ENCODE peak calls at places on chromosomes 3 and 15, in seven cellular contexts. One of them, this sample, is unnamed.

GRCh38 chr15:41698779-41699178 is 38.6 kb downstream of the MGA start:
- DNase-seq in AG04450: peak
- DNase-seq in esophagus muscularis mucosa: no peak
- DNase-seq in upper lobe of right lung: no peak
- DNase-seq in GM12865: no peak
- DNase-seq in endodermal cell: no peak
- DNase-seq in astrocyte of the cerebellum: peak
- DNase-seq in this sample: peak

GRCh38 chr15:79640206-79640605 is 208.1 kb downstream of the MINAR1 start:
- DNase-seq in AG04450: peak
- DNase-seq in astrocyte of the cerebellum: peak
- DNase-seq in esophagus muscularis mucosa: no peak
- DNase-seq in GM12865: no peak
- DNase-seq in endodermal cell: no peak
- DNase-seq in upper lobe of right lung: no peak
- DNase-seq in this sample: peak

GRCh38 chr15:45314960-45315359 is 62.9 kb downstream of the SLC28A2 start:
- DNase-seq in endodermal cell: peak
- DNase-seq in upper lobe of right lung: no peak
- DNase-seq in astrocyte of the cerebellum: no peak
- DNase-seq in AG04450: no peak
- DNase-seq in GM12865: peak
- DNase-seq in esophagus muscularis mucosa: no peak
- DNase-seq in this sample: no peak

GRCh38 chr3:187955076-187955952 is 198.6 kb upstream of the LPP start:
- DNase-seq in GM12865: no peak
- DNase-seq in astrocyte of the cerebellum: peak
- DNase-seq in upper lobe of right lung: no peak
- DNase-seq in endodermal cell: no peak
- DNase-seq in AG04450: peak
- DNase-seq in esophagus muscularis mucosa: no peak
- DNase-seq in this sample: peak

GRCh38 chr3:60240558-60240957 is 1010.7 kb downstream of the FHIT start:
- DNase-seq in astrocyte of the cerebellum: no peak
- DNase-seq in esophagus muscularis mucosa: no peak
- DNase-seq in AG04450: no peak
- DNase-seq in upper lobe of right lung: no peak
- DNase-seq in endodermal cell: peak
- DNase-seq in GM12865: no peak
- DNase-seq in this sample: no peak

GRCh38 chr3:71226565-71227281 is 356.8 kb downstream of the FOXP1 start:
- DNase-seq in endodermal cell: no peak
- DNase-seq in esophagus muscularis mucosa: no peak
- DNase-seq in astrocyte of the cerebellum: no peak
- DNase-seq in upper lobe of right lung: no peak
- DNase-seq in AG04450: no peak
- DNase-seq in GM12865: peak
- DNase-seq in this sample: no peak

GRCh38 chr3:58994746-58995330 is 55.0 kb downstream of the CFAP20DC start:
- DNase-seq in endodermal cell: peak
- DNase-seq in upper lobe of right lung: no peak
- DNase-seq in astrocyte of the cerebellum: peak
- DNase-seq in esophagus muscularis mucosa: no peak
- DNase-seq in GM12865: peak
- DNase-seq in AG04450: peak
- DNase-seq in this sample: no peak

GRCh38 chr15:98914626-98915025 is 93.0 kb downstream of the PGPEP1L start:
- DNase-seq in astrocyte of the cerebellum: peak
- DNase-seq in upper lobe of right lung: no peak
- DNase-seq in endodermal cell: no peak
- DNase-seq in GM12865: no peak
- DNase-seq in esophagus muscularis mucosa: no peak
- DNase-seq in AG04450: peak
- DNase-seq in this sample: peak

GRCh38 chr3:14900881-14901873 is 46.2 kb upstream of the NR2C2 start:
- DNase-seq in AG04450: no peak
- DNase-seq in GM12865: no peak
- DNase-seq in endodermal cell: no peak
- DNase-seq in esophagus muscularis mucosa: no peak
- DNase-seq in upper lobe of right lung: no peak
- DNase-seq in astrocyte of the cerebellum: no peak
- DNase-seq in this sample: no peak

GRCh38 chr3:64031540-64032533 is 8.5 kb upstream of the PSMD6 start:
- DNase-seq in upper lobe of right lung: no peak
- DNase-seq in esophagus muscularis mucosa: no peak
- DNase-seq in GM12865: no peak
- DNase-seq in astrocyte of the cerebellum: no peak
- DNase-seq in endodermal cell: no peak
- DNase-seq in AG04450: no peak
- DNase-seq in this sample: no peak

GRCh38 chr3:64029287-64029686 is 6.0 kb upstream of the PSMD6 start:
- DNase-seq in endodermal cell: no peak
- DNase-seq in astrocyte of the cerebellum: no peak
- DNase-seq in upper lobe of right lung: no peak
- DNase-seq in GM12865: no peak
- DNase-seq in AG04450: no peak
- DNase-seq in esophagus muscularis mucosa: no peak
- DNase-seq in this sample: no peak

GRCh38 chr3:64033033-64033432 is 9.7 kb upstream of the PSMD6 start:
- DNase-seq in esophagus muscularis mucosa: no peak
- DNase-seq in endodermal cell: no peak
- DNase-seq in upper lobe of right lung: no peak
- DNase-seq in GM12865: no peak
- DNase-seq in astrocyte of the cerebellum: no peak
- DNase-seq in AG04450: no peak
- DNase-seq in this sample: no peak

GRCh38 chr3:64028754-64029153 is 5.5 kb upstream of the PSMD6 start:
- DNase-seq in AG04450: no peak
- DNase-seq in astrocyte of the cerebellum: no peak
- DNase-seq in esophagus muscularis mucosa: no peak
- DNase-seq in GM12865: no peak
- DNase-seq in endodermal cell: no peak
- DNase-seq in upper lobe of right lung: no peak
- DNase-seq in this sample: no peak

DNA sequence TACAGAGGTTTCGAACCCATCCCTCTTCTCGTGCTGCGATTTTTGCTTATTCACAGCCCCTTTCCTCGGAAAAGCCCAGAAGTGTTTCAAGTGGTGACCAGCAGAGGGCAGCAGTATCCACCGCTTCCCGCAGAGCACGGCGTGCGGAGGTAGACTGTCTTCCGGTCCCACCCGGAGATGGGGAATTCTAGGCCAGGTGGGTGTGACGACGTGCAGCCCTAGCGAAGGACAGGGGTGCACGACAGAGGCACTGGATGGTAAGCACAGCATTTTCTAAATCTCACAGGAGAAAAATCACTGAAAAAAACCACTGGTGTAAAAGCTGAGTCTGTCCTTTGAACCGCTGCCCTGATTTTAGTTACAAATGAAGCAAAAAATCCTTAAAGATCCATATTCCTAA is 7.4 kb upstream of the PSMD6 start:
- DNase-seq in AG04450: no peak
- DNase-seq in endodermal cell: peak
- DNase-seq in esophagus muscularis mucosa: no peak
- DNase-seq in upper lobe of right lung: peak
- DNase-seq in GM12865: peak
- DNase-seq in astrocyte of the cerebellum: no peak
- DNase-seq in this sample: no peak
- H3K4me3 ChIP-seq in AG04450: peak
- H3K4me3 ChIP-seq in endodermal cell: no peak
- H3K4me3 ChIP-seq in esophagus muscularis mucosa: peak
- H3K4me3 ChIP-seq in upper lobe of right lung: peak
- H3K4me3 ChIP-seq in GM12865: peak
- H3K4me3 ChIP-seq in astrocyte of the cerebellum: no peak
- H3K4me3 ChIP-seq in this sample: no peak

DNA sequence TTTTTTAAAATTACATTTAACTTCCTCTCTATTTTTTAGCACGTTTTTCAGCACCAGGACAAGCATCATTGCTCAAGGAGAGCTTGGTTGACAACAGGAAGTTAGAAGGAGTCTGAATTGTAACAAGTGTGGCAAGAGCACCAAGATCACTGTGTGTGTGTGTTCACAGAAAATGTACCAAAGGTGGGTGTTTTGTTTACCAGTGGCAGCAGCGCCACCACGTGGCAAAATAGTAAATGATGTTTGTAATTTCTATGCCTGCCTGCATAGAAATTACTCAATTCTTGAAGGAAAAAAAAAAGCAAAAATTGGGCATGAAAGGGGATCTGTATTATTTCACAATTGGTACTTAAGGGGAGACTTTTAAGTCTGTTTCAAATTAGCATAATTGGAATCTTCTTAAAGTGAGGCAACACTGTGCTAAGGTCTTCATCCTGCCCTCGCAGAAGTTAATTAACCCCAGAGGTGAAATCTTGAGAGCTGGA is 7.4 kb upstream of the U2SURP start:
- DNase-seq in astrocyte of the cerebellum: peak
- DNase-seq in GM12865: peak
- DNase-seq in AG04450: peak
- DNase-seq in endodermal cell: peak
- DNase-seq in upper lobe of right lung: no peak
- DNase-seq in esophagus muscularis mucosa: no peak
- DNase-seq in this sample: no peak
- TF ChIP-seq CTCF in astrocyte of the cerebellum: peak
- TF ChIP-seq CTCF in GM12865: peak
- TF ChIP-seq CTCF in AG04450: peak
- TF ChIP-seq CTCF in endodermal cell: peak
- TF ChIP-seq CTCF in upper lobe of right lung: peak
- TF ChIP-seq CTCF in esophagus muscularis mucosa: peak
- TF ChIP-seq CTCF in this sample: peak

DNA sequence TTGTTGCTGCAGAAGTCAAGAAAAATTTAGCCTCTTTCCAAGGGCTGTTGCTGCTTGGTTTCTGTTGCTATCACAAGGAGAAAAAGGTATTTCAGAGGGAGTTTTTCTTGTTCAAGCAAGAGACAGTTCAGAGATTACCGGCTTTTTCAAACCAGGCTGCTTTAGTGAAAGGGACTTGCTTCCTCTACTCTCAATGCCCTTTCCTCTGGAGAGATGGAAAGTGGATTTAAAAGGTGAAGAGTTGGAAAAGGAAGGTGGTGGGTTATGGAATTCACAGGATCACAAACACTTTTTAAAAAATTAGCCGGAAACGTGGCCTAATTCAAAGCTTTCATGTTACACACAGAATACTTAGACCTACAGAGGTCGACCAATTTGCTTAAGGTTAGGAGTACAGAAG is 1.1 kb downstream of the PARP6 start:
- DNase-seq in astrocyte of the cerebellum: no peak
- DNase-seq in AG04450: no peak
- DNase-seq in endodermal cell: no peak
- DNase-seq in upper lobe of right lung: no peak
- DNase-seq in esophagus muscularis mucosa: no peak
- DNase-seq in GM12865: no peak
- DNase-seq in this sample: no peak
- H3K4me3 ChIP-seq in astrocyte of the cerebellum: peak
- H3K4me3 ChIP-seq in AG04450: peak
- H3K4me3 ChIP-seq in endodermal cell: peak
- H3K4me3 ChIP-seq in upper lobe of right lung: peak
- H3K4me3 ChIP-seq in esophagus muscularis mucosa: peak
- H3K4me3 ChIP-seq in GM12865: peak
- H3K4me3 ChIP-seq in this sample: peak

GRCh38 chr15:59622289-59622688 is 10.7 kb downstream of the GCNT3 start:
- DNase-seq in GM12865: peak
- DNase-seq in esophagus muscularis mucosa: no peak
- DNase-seq in upper lobe of right lung: no peak
- DNase-seq in endodermal cell: peak
- DNase-seq in AG04450: no peak
- DNase-seq in astrocyte of the cerebellum: no peak
- DNase-seq in this sample: no peak
- TF ChIP-seq CTCF in GM12865: peak
- TF ChIP-seq CTCF in esophagus muscularis mucosa: no peak
- TF ChIP-seq CTCF in upper lobe of right lung: peak
- TF ChIP-seq CTCF in endodermal cell: peak
- TF ChIP-seq CTCF in AG04450: peak
- TF ChIP-seq CTCF in astrocyte of the cerebellum: peak
- TF ChIP-seq CTCF in this sample: peak

GRCh38 chr15:83105450-83105849 is 2.0 kb upstream of the TM6SF1 start:
- DNase-seq in upper lobe of right lung: no peak
- DNase-seq in astrocyte of the cerebellum: no peak
- DNase-seq in AG04450: no peak
- DNase-seq in esophagus muscularis mucosa: no peak
- DNase-seq in GM12865: no peak
- DNase-seq in endodermal cell: no peak
- DNase-seq in this sample: no peak

GRCh38 chr15:83108266-83109219 is 1.1 kb downstream of the TM6SF1 start:
- DNase-seq in AG04450: peak
- DNase-seq in upper lobe of right lung: peak
- DNase-seq in endodermal cell: peak
- DNase-seq in astrocyte of the cerebellum: no peak
- DNase-seq in esophagus muscularis mucosa: no peak
- DNase-seq in GM12865: peak
- DNase-seq in this sample: no peak

GRCh38 chr15:83107841-83108181 is 366 bp downstream of the TM6SF1 start:
- DNase-seq in astrocyte of the cerebellum: no peak
- DNase-seq in upper lobe of right lung: no peak
- DNase-seq in esophagus muscularis mucosa: no peak
- DNase-seq in GM12865: no peak
- DNase-seq in AG04450: no peak
- DNase-seq in endodermal cell: no peak
- DNase-seq in this sample: no peak

GRCh38 chr15:83109532-83109931 is 2.1 kb downstream of the TM6SF1 start:
- DNase-seq in AG04450: no peak
- DNase-seq in astrocyte of the cerebellum: no peak
- DNase-seq in upper lobe of right lung: no peak
- DNase-seq in esophagus muscularis mucosa: no peak
- DNase-seq in GM12865: no peak
- DNase-seq in endodermal cell: no peak
- DNase-seq in this sample: no peak

DNA sequence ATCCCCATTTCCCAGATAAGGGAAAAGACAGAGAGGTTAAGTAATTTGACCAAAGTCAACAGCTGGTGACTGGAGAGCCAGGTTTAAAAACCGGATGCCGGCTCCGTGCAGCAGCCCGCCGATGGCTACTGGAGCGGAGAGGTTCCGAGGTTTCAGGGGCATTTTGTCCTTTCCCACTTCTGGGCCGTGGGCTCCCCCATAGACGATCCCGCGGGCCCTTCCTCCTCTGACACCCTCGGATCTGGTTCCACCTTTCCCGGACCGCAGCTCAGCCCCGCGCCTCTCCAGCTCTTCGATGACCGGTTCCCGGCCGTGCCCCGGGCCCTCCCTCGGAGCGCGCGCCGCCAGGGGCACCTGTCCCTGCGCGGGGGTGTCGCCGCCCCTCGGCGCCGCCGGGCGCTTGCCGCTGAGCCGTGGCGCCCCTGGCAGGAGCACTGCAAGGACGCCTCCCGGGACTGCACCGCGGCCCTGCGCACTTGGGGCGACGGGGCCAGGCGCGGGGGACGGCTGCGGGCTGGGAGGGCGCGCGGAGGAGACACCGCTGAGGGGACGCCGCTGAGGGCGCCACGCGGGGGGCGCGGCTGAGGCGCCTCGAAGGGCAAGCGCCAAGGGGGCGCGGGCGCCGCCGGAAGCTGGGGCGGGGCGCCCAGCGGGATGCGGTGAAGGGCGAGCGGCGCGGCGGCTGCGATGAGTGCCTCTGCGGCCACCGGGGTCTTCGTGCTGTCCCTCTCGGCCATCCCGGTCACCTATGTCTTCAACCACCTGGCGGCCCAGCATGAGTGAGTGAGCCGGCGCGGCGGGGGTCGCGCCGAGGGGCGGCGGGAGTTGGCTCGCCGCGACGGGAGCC is at the start of gene TM6SF1:
- DNase-seq in esophagus muscularis mucosa: no peak
- DNase-seq in GM12865: peak
- DNase-seq in astrocyte of the cerebellum: no peak
- DNase-seq in AG04450: no peak
- DNase-seq in upper lobe of right lung: peak
- DNase-seq in endodermal cell: peak
- DNase-seq in this sample: no peak
- H3K4me3 ChIP-seq in esophagus muscularis mucosa: peak
- H3K4me3 ChIP-seq in GM12865: peak
- H3K4me3 ChIP-seq in astrocyte of the cerebellum: peak
- H3K4me3 ChIP-seq in AG04450: peak
- H3K4me3 ChIP-seq in upper lobe of right lung: peak
- H3K4me3 ChIP-seq in endodermal cell: peak
- H3K4me3 ChIP-seq in this sample: peak

This sample was measured in BJ.